ENCODE peak calls at places on chromosomes 5 and 9, in five cellular contexts. S is CD8-positive, alpha-beta T cell; H is uterus; Y is lung; E is colonic mucosa. F is an unnamed sample. For H3K27me3, the result is how much of the 10 kb centered on the place peaks cover.

GRCh38 chr5:74851684-74852353 is 14.4 kb downstream of the FAM169A start:
- DNase-seq in H (no peak), S (no peak), E (no peak), Y (no peak), F (no peak)

GRCh38 chr5:172758077-172758835 is 12.7 kb downstream of the DUSP1 start:
- DNase-seq in Y (no peak), H (peak), S (no peak), E (no peak), F (no peak)

GRCh38 chr5:177499842-177500241 is 2.4 kb upstream of the PDLIM7 start:
- DNase-seq in S (no peak), H (no peak), Y (no peak), E (no peak), F (no peak)

GRCh38 chr9:128689293-128689770 is 310 bp downstream of the SET start:
- DNase-seq in S (no peak), E (peak), H (peak), Y (peak), F (no peak)

GRCh38 chr9:13033959-13034695 is 245.4 kb downstream of the MPDZ start:
- DNase-seq in Y (peak), S (no peak), H (peak), E (peak), F (peak)

GRCh38 chr5:37665272-37665671 is 174.6 kb downstream of the GDNF start:
- DNase-seq in E (no peak), Y (no peak), H (no peak), S (no peak), F (no peak)

GRCh38 chr5:36246011-36246410 is 4.3 kb upstream of the NADK2 start:
- DNase-seq in H (no peak), S (no peak), Y (no peak), E (no peak), F (no peak)

GRCh38 chr5:58887721-58888409 is 305.0 kb downstream of the RAB3C start:
- DNase-seq in S (no peak), H (peak), E (no peak), Y (peak), F (no peak)

GRCh38 chr5:168932400-168932799 is 353.2 kb upstream of the PANK3 start:
- DNase-seq in S (no peak), Y (no peak), E (no peak), H (no peak), F (no peak)

GRCh38 chr9:68653141-68653595 is 51.9 kb upstream of the PIP5K1B start:
- DNase-seq in H (no peak), S (no peak), E (no peak), Y (no peak), F (no peak)

GRCh38 chr5:174563899-174564298 is 160.5 kb upstream of the MSX2 start:
- DNase-seq in S (no peak), H (no peak), E (no peak), Y (no peak), F (no peak)

GRCh38 chr5:78768781-78769380 is 120.3 kb upstream of the LHFPL2 start:
- DNase-seq in E (no peak), Y (no peak), H (no peak), S (no peak), F (no peak)

GRCh38 chr9:2477755-2478154 is 143.8 kb upstream of the VLDLR start:
- DNase-seq in E (no peak), H (no peak), S (no peak), Y (no peak), F (no peak)

GRCh38 chr9:118929317-118929716 is 439.9 kb downstream of the BRINP1 start:
- DNase-seq in E (no peak), S (no peak), Y (no peak), H (no peak), F (no peak)

GRCh38 chr5:73391441-73391871 is 57.1 kb downstream of the FOXD1 start:
- DNase-seq in Y (no peak), H (no peak), S (no peak), E (no peak), F (no peak)

GRCh38 chr5:119332978-119333401 is 22.8 kb upstream of the TNFAIP8 start:
- DNase-seq in Y (no peak), E (no peak), H (no peak), S (no peak), F (no peak)

GRCh38 chr9:38440511-38440910 is 16.3 kb upstream of the IGFBPL1 start:
- DNase-seq in E (no peak), S (no peak), Y (no peak), H (no peak), F (no peak)

GRCh38 chr9:6852243-6852963 is 94.6 kb downstream of the KDM4C start:
- DNase-seq in Y (no peak), H (no peak), E (no peak), S (no peak), F (no peak)

GRCh38 chr5:67190856-67191255 is 5.7 kb downstream of the CD180 start:
- DNase-seq in H (no peak), Y (no peak), E (no peak), S (no peak), F (no peak)

GRCh38 chr5:171474106-171474878 is 54.8 kb downstream of the FGF18 start:
- DNase-seq in S (no peak), Y (no peak), H (no peak), E (no peak), F (no peak)

GRCh38 chr5:61625682-61626620 is 293.9 kb downstream of the ZSWIM6 start:
- DNase-seq in E (peak), H (peak), S (no peak), Y (peak), F (peak)

GRCh38 chr5:154779105-154779504 is 23.9 kb downstream of the LARP1 start:
- DNase-seq in Y (no peak), S (no peak), E (no peak), H (no peak), F (peak)

GRCh38 chr9:3299872-3300271 is 225.9 kb downstream of the RFX3 start:
- DNase-seq in E (no peak), S (no peak), H (no peak), Y (no peak), F (no peak)

GRCh38 chr5:78613151-78613533 is 35.4 kb downstream of the LHFPL2 start:
- DNase-seq in E (no peak), Y (no peak), S (no peak), H (no peak), F (no peak)

GRCh38 chr9:97299809-97300414 is 7.5 kb upstream of the CCDC180 start:
- DNase-seq in E (no peak), Y (peak), S (no peak), H (no peak), F (no peak)

GRCh38 chr5:144325532-144325931 is 154.9 kb downstream of the KCTD16 start:
- DNase-seq in E (no peak), S (no peak), H (no peak), Y (no peak), F (no peak)

GRCh38 chr5:1827410-1828397 is 26.5 kb downstream of the NDUFS6 start:
- DNase-seq in S (no peak), H (no peak), Y (no peak), E (no peak), F (peak)

GRCh38 chr9:27600254-27600653 is 27.0 kb upstream of the C9orf72 start:
- DNase-seq in S (no peak), E (no peak), H (no peak), Y (no peak), F (no peak)

GRCh38 chr9:70081120-70081495 is 37.5 kb downstream of the MAMDC2 start:
- DNase-seq in E (no peak), S (no peak), H (peak), Y (no peak), F (no peak)

GRCh38 chr9:125829743-125830142 is 82.6 kb downstream of the PBX3 start:
- DNase-seq in E (no peak), S (peak), Y (no peak), H (no peak), F (peak)

GRCh38 chr5:179171251-179171815 is 111.2 kb downstream of the ZNF354C start:
- DNase-seq in E (no peak), S (no peak), Y (no peak), H (no peak), F (no peak)

GRCh38 chr5:58094031-58094430 is 365.9 kb downstream of the PLK2 start:
- DNase-seq in Y (no peak), E (no peak), S (no peak), H (no peak), F (no peak)

GRCh38 chr9:880725-881124 is 39.2 kb downstream of the DMRT1 start:
- DNase-seq in S (no peak), E (no peak), H (no peak), Y (no peak), F (no peak)

GRCh38 chr5:118984602-118985001 is 3.7 kb downstream of the DTWD2 start:
- DNase-seq in S (no peak), E (no peak), H (no peak), Y (no peak), F (no peak)

GRCh38 chr5:136036991-136037705 is 8.4 kb downstream of the TGFBI start:
- DNase-seq in Y (no peak), H (no peak), E (peak), S (no peak), F (peak)

GRCh38 chr5:180439911-180440769 is 54.0 kb upstream of the CNOT6 start:
- DNase-seq in H (no peak), E (no peak), Y (no peak), S (no peak), F (no peak)

DNA sequence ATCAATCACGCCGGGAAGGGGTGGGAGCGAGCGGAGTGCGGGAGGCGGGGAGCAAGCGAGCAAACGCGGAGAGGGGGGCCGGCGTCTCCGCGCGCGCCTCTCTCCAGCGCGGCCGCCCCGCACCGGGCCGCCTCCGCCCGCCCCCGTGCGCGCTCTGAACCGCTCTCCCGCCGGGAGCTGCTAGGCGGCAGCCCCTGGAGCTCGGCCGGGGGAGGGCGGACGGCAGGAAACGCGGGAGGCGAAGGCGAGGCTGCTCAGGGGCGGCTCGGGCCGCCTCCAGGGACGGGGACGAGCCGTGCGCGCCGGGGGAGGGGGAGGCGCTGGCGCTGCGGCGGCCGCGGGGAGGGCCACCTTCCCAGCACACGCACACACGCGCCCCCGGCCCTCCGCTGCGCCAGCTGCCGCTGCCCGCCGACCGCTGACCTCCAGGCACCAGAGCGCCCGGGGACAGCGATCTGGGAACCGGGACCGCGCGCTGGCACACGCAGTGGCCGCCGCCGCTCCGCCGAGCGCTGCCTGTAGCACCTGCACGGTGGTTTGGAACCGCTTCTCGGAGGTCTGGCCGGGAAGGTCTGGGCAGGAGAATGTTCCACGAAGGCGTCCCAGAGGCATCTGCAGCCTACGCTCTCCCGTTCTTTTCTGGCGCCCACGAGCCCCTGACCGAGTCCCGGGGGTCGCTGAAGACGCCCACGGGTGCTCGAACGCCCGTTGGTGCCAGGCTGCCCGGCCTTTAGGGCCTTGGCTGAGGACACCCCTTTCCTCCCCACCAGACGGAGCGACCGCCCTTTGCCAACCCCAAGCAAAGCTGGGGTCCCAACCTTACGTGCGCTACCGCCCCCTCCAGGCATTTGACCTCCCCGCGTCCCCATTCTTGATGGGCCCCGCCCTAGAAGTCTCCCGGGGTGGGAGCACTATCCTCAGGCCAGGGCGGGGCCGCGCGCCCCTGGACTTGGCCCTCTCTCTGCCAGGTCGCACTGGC is at the start of gene GABBR2:
- DNase-seq in H (no peak), E (no peak), Y (no peak), S (no peak), F (no peak)
- H3K27me3 ChIP-seq in H (under half), E (under half), Y (under half), S (under half), F (under half)

DNA sequence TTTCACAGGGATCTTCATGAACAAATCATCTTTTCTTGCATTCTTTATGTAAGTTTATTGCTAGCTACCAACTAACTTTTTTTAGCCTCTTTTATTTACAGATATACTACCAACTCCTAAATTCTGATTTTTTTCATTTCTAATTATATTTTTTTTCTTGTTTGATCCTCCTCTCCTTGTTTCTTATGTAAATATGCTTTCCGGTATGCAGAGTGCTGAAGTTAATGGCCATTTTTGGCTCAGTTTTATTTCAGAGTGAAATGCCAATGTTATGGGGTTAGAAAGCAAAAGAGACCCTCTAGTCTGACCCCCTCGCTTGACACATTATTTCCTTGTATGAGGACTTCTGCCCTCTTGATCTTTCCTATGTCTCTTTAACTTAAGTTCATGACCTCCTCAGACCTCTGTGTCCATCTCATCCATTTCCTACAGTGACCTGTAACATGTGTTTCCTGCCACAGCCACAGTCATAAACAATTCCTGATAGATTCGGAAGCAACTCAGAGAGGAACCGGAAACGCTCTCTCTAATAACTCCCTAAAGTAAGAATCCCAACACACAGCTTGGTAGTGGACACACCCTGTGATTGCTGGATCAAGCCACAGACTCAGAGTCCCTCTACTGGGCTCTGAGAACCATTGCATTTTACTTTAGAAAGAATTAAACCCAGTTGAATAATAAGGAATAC is 42.9 kb upstream of the AFAP1L1 start:
- DNase-seq in E (peak), S (no peak), Y (peak), H (peak), F (peak)
- H3K27me3 ChIP-seq in E (under half), S (under half), Y (under half), H (under half), F (under half)

GRCh38 chr5:132054031-132054696 is 6.3 kb upstream of the IL3 start:
- DNase-seq in H (no peak), Y (no peak), E (no peak), S (no peak), F (no peak)
- H3K27me3 ChIP-seq in H (under half), Y (under half), E (under half), S (under half), F (under half)

DNA sequence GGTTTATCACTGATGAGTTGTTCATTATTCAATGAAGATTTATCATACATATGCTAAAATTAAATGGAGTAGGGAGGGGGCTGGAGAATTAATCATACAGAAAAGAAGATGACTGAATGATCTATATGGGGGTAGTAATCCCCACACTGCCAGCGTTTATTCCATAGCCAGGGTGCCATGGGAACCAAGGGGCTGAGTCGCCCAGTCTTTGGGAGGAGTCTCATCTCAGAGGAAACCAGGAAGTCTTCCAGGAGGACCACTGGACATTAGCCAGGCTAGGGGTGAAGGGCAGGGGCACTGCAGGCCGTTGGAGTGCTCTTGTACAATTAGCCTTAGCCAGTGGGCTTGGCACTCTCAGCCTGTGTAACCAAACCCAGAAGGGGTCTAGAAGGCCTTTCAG is 226.5 kb downstream of the ARL15 start:
- DNase-seq in Y (no peak), E (no peak), H (no peak), S (no peak), F (no peak)
- H3K27me3 ChIP-seq in Y (under half), E (under half), H (under half), S (under half), F (under half)

GRCh38 chr9:124011460-124012301 is at the start of gene LHX2:
- DNase-seq in H (no peak), E (peak), S (no peak), Y (no peak), F (peak)

GRCh38 chr9:124008855-124009834 is 2.4 kb upstream of the LHX2 start:
- DNase-seq in H (no peak), E (no peak), S (no peak), Y (no peak), F (no peak)

GRCh38 chr9:124009835-124010226 is 1.7 kb upstream of the LHX2 start:
- DNase-seq in S (no peak), E (no peak), Y (no peak), H (no peak), F (no peak)

GRCh38 chr9:124010303-124010664 is 1.3 kb upstream of the LHX2 start:
- DNase-seq in S (no peak), H (no peak), Y (no peak), E (no peak), F (no peak)

DNA sequence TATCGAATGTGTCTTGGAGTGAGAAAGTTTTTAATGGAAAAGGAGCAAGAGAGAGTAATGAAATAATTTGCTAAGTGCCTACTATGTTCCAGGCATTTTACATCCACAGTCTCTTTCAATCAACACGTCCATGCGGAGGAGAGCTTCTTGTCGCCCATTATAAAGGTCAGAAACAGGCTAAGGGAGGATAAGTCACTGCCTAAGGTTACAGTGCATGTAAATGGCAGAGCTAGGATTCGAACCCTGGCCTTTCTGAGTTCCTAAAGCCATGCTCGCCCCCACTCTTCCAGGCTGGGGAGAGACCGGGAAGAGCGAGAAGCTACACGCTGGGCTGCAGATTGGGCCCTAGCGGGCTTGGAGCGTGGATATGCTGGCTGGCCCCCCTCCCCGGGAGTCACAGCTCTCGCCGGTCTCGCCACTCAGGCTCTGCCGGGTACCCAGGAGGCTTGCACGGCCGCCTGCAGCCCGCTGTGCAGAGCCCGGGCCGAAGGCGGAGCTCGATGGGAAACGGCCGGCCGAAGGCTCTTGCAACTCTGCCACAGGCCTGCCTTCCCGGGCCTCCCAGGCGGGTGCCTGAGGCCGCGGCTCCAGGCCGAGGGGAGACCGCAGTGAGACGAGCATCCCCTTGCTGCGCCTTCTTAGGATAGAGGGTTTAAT is 775 bp upstream of the LHX2 start:
- DNase-seq in H (no peak), Y (no peak), E (no peak), S (no peak), F (no peak)
- H3K27me3 ChIP-seq in H (under half), Y (under half), E (half or more), S (half or more), F (half or more)

GRCh38 chr5:115815693-115816225 is 700 bp downstream of the CDO1 start:
- DNase-seq in E (no peak), H (no peak), S (no peak), Y (no peak), F (no peak)

GRCh38 chr5:115812372-115812771 is 4.1 kb downstream of the CDO1 start:
- DNase-seq in E (no peak), H (no peak), S (no peak), Y (no peak), F (no peak)

GRCh38 chr5:115816226-115817042 is at the start of gene CDO1:
- DNase-seq in H (peak), S (no peak), E (no peak), Y (no peak), F (no peak)

GRCh38 chr5:115813719-115814118 is 2.7 kb downstream of the CDO1 start:
- DNase-seq in S (no peak), H (no peak), Y (no peak), E (no peak), F (no peak)

GRCh38 chr5:115815006-115815692 is 1.3 kb downstream of the CDO1 start:
- DNase-seq in Y (no peak), E (no peak), S (no peak), H (no peak), F (no peak)
- H3K27me3 ChIP-seq in Y (under half), E (under half), S (under half), H (under half), F (under half)

DNA sequence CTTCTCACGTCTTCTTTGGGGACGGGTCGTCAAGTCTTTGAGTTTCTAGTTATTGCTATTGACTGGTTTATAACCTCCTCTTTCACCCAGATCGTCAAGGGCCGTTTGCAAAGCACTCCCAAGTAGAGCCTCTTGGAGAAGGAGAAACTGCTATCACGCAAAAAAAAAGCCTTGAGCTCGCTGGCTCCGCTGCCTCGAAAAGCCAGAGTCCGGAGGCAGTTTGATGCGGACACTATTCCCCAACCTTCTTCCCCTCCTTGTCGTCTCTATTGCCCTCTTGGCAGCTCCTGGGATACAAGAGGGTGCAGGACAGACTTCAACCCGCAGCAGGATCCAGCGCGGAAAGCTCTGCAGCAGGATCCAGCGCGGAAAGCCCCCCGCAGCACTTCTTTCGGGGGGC is 293 bp upstream of the PCDHAC1 start:
- DNase-seq in S (no peak), Y (no peak), H (no peak), E (no peak), F (no peak)
- H3K27me3 ChIP-seq in S (under half), Y (under half), H (under half), E (under half), F (under half)

GRCh38 chr5:88678780-88679491 is 204.0 kb downstream of the MEF2C start:
- DNase-seq in S (no peak), Y (no peak), H (no peak), E (no peak), F (no peak)
- H3K27me3 ChIP-seq in S (half or more), Y (under half), H (under half), E (half or more), F (under half)

F was measured in small intestine.